ENCODE peak calls at places on chromosomes 7 and 10, in four cellular contexts. N, F, H and G are unnamed samples.
A peak's percentile ranks its signal among the peaks of the same experiment; 100 is the strongest.

GRCh38 chr7:11331128-11332102 is 357.7 kb downstream of the PHF14 start:
- DNase-seq in N (no peak), F (peak; percentile 6), H (no peak), G (no peak)

GRCh38 chr10:48490576-48491345 is 114.1 kb downstream of the ARHGAP22 start:
- DNase-seq in N (no peak), F (no peak), H (no peak), G (peak; percentile 66)

GRCh38 chr10:6445671-6446278 is 134.3 kb downstream of the PRKCQ start:
- DNase-seq in N (peak; percentile 25), F (peak; percentile 64), H (peak; percentile 33), G (no peak)

GRCh38 chr7:113796557-113796956 is 122.3 kb downstream of the PPP1R3A start:
- DNase-seq in N (peak; percentile 22), F (peak; percentile 86), H (no peak), G (no peak)

GRCh38 chr7:4769753-4770152 is 5.7 kb upstream of the AP5Z1 start:
- DNase-seq in N (no peak), F (no peak), H (no peak), G (no peak)

GRCh38 chr7:140489021-140489349 is 9.7 kb upstream of the MKRN1 start:
- DNase-seq in N (peak; percentile 12), F (no peak), H (no peak), G (no peak)

GRCh38 chr7:107856806-107857540 is 34.0 kb upstream of the DLD start:
- DNase-seq in N (peak; percentile 52), F (peak; percentile 14), H (no peak), G (no peak)

GRCh38 chr10:103564116-103564501 is 70.6 kb downstream of the NEURL1 start:
- DNase-seq in N (no peak), F (no peak), H (no peak), G (no peak)

GRCh38 chr7:103149808-103150180 is 895 bp upstream of the NAPEPLD start:
- DNase-seq in N (no peak), F (no peak), H (no peak), G (no peak)

GRCh38 chr7:31133497-31133896 is 81.4 kb downstream of the ADCYAP1R1 start:
- DNase-seq in N (no peak), F (no peak), H (no peak), G (no peak)

GRCh38 chr10:117503170-117503885 is 39.2 kb upstream of the EMX2 start:
- DNase-seq in N (no peak), F (peak; percentile 23), H (no peak), G (no peak)

GRCh38 chr10:59362184-59362966 is at the start of gene FAM13C:
- DNase-seq in N (no peak), F (peak; percentile 47), H (peak; percentile 75), G (no peak)

GRCh38 chr10:47260505-47261111 is 39.4 kb upstream of the GDF10 start:
- DNase-seq in N (no peak), F (no peak), H (no peak), G (no peak)

GRCh38 chr7:132837529-132837928 is 244.4 kb downstream of the CHCHD3 start:
- DNase-seq in N (no peak), F (no peak), H (no peak), G (no peak)

GRCh38 chr7:76108540-76109233 is 60.8 kb downstream of the MDH2 start:
- DNase-seq in N (no peak), F (no peak), H (peak; percentile 34), G (no peak)

GRCh38 chr10:61616611-61617010 is 46.1 kb upstream of the CABCOCO1 start:
- DNase-seq in N (no peak), F (no peak), H (no peak), G (no peak)

GRCh38 chr7:151549083-151549482 is 29.4 kb upstream of the RHEB start:
- DNase-seq in N (no peak), F (no peak), H (no peak), G (no peak)

GRCh38 chr7:131897016-131897789 is 340.8 kb upstream of the PODXL start:
- DNase-seq in N (no peak), F (peak; percentile 80), H (peak; percentile 50), G (no peak)

GRCh38 chr10:98097611-98098010 is 36.8 kb upstream of the R3HCC1L start:
- DNase-seq in N (no peak), F (no peak), H (peak; percentile 33), G (no peak)

GRCh38 chr10:26859241-26860025 is 1.3 kb downstream of the ABI1 start:
- DNase-seq in N (no peak), F (peak; percentile 29), H (no peak), G (no peak)

GRCh38 chr10:26858707-26859034 is 2.1 kb downstream of the ABI1 start:
- DNase-seq in N (peak; percentile 31), F (peak; percentile 83), H (no peak), G (no peak)

GRCh38 chr10:26860542-26861325 is at the start of gene ABI1:
- DNase-seq in N (peak; percentile 98), F (peak; percentile 99), H (peak; percentile 97), G (peak; percentile 96)

GRCh38 chr10:26860026-26860541 is 674 bp downstream of the ABI1 start:
- DNase-seq in N (peak; percentile 38), F (peak; percentile 79), H (peak; percentile 67), G (peak; percentile 87)

DNA sequence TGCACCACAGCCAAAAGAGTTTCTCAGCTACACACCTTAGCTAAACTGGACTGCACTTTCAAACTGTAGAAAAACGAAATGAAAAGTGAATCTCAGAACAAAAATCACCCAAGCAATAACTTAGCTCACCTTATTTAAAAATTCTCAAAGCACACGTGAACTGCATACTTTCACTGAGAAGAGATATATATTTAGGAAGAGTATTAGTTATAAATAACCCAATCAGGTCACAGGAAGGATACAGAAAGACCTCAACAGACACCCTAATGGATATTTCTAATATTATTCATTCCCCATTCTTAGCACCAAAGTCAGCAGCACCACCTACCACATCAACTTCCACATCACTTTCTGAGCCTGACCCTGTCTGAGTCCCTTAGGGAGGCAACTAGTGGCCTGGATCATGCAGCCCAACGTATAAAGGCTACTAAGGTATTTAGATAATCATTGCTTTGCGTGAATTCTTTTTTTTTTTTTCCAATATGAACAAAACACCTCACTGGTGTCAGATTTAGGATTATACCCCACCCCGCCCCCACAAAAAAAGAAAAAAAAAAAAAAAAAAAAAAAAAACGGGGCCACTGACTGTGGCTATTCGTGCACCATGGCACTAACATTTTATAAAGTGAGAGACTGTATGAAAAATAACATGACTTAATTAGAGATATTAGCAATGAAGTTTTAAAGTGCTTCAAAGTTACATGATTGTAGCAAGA is 2.6 kb downstream of the ABI1 start:
- DNase-seq in N (no peak), F (no peak), H (no peak), G (no peak)
- TF ChIP-seq CTCF in N (no peak), F (no peak), H (no peak), G (no peak)

GRCh38 chr10:79308016-79308415 is 39.3 kb upstream of the PPIF start:
- DNase-seq in N (no peak), F (no peak), H (no peak), G (peak; percentile 42)

GRCh38 chr10:79306644-79307220 is 40.5 kb upstream of the PPIF start:
- DNase-seq in N (no peak), F (no peak), H (no peak), G (peak; percentile 68)

GRCh38 chr10:79305515-79305914 is 41.8 kb upstream of the PPIF start:
- DNase-seq in N (no peak), F (no peak), H (no peak), G (no peak)

GRCh38 chr10:79304479-79305087 is 42.7 kb upstream of the PPIF start:
- DNase-seq in N (no peak), F (no peak), H (no peak), G (no peak)

DNA sequence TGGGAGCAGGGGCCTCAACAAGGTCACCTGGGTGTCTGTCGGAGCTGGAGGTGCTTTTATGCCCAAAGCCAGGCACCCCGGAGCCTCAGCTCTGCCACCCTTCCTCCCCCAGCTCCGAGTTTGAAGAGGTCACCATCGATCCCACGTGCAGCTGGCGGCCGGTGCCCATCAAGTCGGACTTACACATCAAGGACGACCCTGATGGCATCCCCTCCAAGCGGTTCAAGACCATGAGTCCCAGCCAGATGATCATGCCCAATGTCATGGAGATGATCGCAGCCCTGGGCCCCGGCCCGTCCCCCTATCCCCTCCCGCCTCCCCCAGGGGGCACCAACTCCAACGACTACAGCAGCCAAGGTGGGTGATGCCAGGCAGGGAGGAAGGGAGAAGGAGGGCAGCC is 41.3 kb upstream of the PPIF start:
- DNase-seq in N (no peak), F (no peak), H (no peak), G (peak; percentile 64)
- TF ChIP-seq CTCF in N (no peak), F (no peak), H (no peak), G (no peak)

GRCh38 chr7:128010392-128011078 is 20.7 kb downstream of the LRRC4 start:
- DNase-seq in N (no peak), F (no peak), H (no peak), G (no peak)
- TF ChIP-seq CTCF in N (no peak), F (no peak), H (no peak), G (peak; percentile 17)

GRCh38 chr10:128546651-128547165 is 420.5 kb upstream of the MKI67 start:
- DNase-seq in N (no peak), F (no peak), H (no peak), G (no peak)

GRCh38 chr10:128553755-128554154 is 427.5 kb upstream of the MKI67 start:
- DNase-seq in N (no peak), F (peak; percentile 16), H (no peak), G (no peak)

GRCh38 chr10:128550045-128550444 is 423.8 kb upstream of the MKI67 start:
- DNase-seq in N (no peak), F (no peak), H (no peak), G (no peak)

GRCh38 chr10:128549192-128549591 is 423.0 kb upstream of the MKI67 start:
- DNase-seq in N (no peak), F (no peak), H (no peak), G (no peak)

GRCh38 chr10:128551475-128551874 is 425.3 kb upstream of the MKI67 start:
- DNase-seq in N (no peak), F (no peak), H (no peak), G (no peak)
- TF ChIP-seq CTCF in N (no peak), F (no peak), H (no peak), G (no peak)

DNA sequence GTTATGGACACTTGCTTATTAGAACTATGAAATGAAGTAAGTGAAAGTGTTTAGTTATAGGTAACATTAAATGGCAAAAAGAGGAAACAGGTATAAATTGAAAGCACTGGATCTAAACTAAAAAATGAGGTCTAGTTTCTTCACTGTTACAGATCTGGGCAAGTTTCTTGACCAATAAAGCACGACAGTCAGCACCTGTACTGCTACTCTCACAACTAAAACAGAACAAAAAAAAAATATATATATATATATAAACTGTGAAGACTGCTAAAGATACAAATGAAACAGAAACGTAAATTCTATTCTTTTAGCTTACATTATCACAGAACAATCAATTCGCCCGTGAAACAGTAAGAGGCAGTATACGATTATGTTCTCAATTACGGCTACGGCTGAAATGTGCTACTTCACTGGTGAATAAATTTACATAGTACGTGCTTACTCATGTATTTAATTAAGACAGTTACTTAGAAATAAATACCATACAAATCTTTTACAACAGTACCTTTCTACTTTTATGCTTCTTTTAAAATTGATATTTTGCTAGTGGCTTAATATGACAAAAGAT is 4.2 kb downstream of the AHR start:
- DNase-seq in N (no peak), F (peak; percentile 76), H (no peak), G (no peak)
- TF ChIP-seq CTCF in N (no peak), F (peak; percentile 41), H (no peak), G (peak; percentile 75)

GRCh38 chr10:110336111-110336721 is 31.5 kb upstream of the SMNDC1 start:
- DNase-seq in N (no peak), F (peak; percentile 96), H (no peak), G (no peak)
- TF ChIP-seq CTCF in N (no peak), F (no peak), H (no peak), G (peak; percentile 64)